ENCODE peak calls at places on chromosomes 7 and 10, in five cellular contexts. N is breast epithelium, K is endothelial cell of umbilical vein, G is HepG2, X is suprapubic skin. L is an unnamed sample.

GRCh38 chr10:115947104-115947503 is 325.9 kb downstream of the GFRA1 start:
- DNase-seq in N (no peak), K (no peak), G (no peak), X (no peak), L (no peak)

GRCh38 chr10:106348933-106349332 is 815.6 kb downstream of the SORCS1 start:
- DNase-seq in N (no peak), K (no peak), G (no peak), X (no peak), L (no peak)

GRCh38 chr10:46253076-46254006 is 33.5 kb upstream of the ANTXRL start:
- DNase-seq in N (peak; percentile 43), K (no peak), G (no peak), X (peak; percentile 76), L (no peak)

GRCh38 chr7:99994819-99995218 is 19.0 kb upstream of the AZGP1 start:
- DNase-seq in N (no peak), K (no peak), G (no peak), X (no peak), L (no peak)

GRCh38 chr10:51748959-51749358 is 49.6 kb upstream of the CSTF2T start:
- DNase-seq in N (no peak), K (no peak), G (no peak), X (no peak), L (no peak)

GRCh38 chr10:95881316-95881715 is 26.5 kb upstream of the CC2D2B start:
- DNase-seq in N (no peak), K (no peak), G (no peak), X (no peak), L (no peak)

GRCh38 chr7:49297958-49298357 is 373.6 kb downstream of the CDC14C start:
- DNase-seq in N (no peak), K (no peak), G (no peak), X (no peak), L (no peak)

GRCh38 chr10:79507436-79508167 is 4.7 kb upstream of the EIF5AL1 start:
- DNase-seq in N (no peak), K (no peak), G (no peak), X (no peak), L (no peak)

GRCh38 chr10:12556057-12556456 is 206.7 kb downstream of the CAMK1D start:
- DNase-seq in N (no peak), K (no peak), G (no peak), X (no peak), L (no peak)

GRCh38 chr7:1804310-1804709 is 134.2 kb downstream of the ELFN1 start:
- DNase-seq in N (no peak), K (no peak), G (no peak), X (peak; percentile 44), L (no peak)

GRCh38 chr7:17325364-17325763 is 26.9 kb downstream of the AHR start:
- DNase-seq in N (no peak), K (no peak), G (no peak), X (no peak), L (no peak)

GRCh38 chr7:52498319-52498718 is 537.1 kb upstream of the POM121L12 start:
- DNase-seq in N (no peak), K (peak; percentile 38), G (no peak), X (no peak), L (no peak)

GRCh38 chr7:45181991-45182855 is 24.6 kb downstream of the RAMP3 start:
- DNase-seq in N (peak; percentile 27), K (no peak), G (no peak), X (peak; percentile 70), L (no peak)

GRCh38 chr10:30812018-30812851 is 182.7 kb upstream of the LYZL2 start:
- DNase-seq in N (no peak), K (peak; percentile 96), G (no peak), X (no peak), L (no peak)

GRCh38 chr7:121873795-121874194 is 834 bp downstream of the PTPRZ1 start:
- DNase-seq in N (no peak), K (peak; percentile 19), G (no peak), X (no peak), L (no peak)

GRCh38 chr7:148722340-148723165 is 23.9 kb downstream of the CUL1 start:
- DNase-seq in N (no peak), K (peak; percentile 8), G (peak; percentile 72), X (no peak), L (no peak)

GRCh38 chr10:100362570-100363496 is 15.8 kb downstream of the SCD start:
- DNase-seq in N (no peak), K (no peak), G (peak; percentile 25), X (no peak), L (no peak)

GRCh38 chr10:103333934-103334520 is 16.9 kb downstream of the PCGF6 start:
- DNase-seq in N (no peak), K (peak; percentile 33), G (peak; percentile 10), X (no peak), L (no peak)

GRCh38 chr10:49512121-49512809 is 26.7 kb downstream of the ERCC6 start:
- DNase-seq in N (no peak), K (peak; percentile 26), G (peak; percentile 16), X (no peak), L (no peak)

GRCh38 chr10:83915801-83916200 is 223.5 kb upstream of the GHITM start:
- DNase-seq in N (no peak), K (no peak), G (peak; percentile 21), X (no peak), L (no peak)

GRCh38 chr10:127069436-127069835 is 127.0 kb downstream of the INSYN2A start:
- DNase-seq in N (no peak), K (no peak), G (no peak), X (no peak), L (no peak)

GRCh38 chr7:101581891-101582290 is 47.2 kb downstream of the MYL10 start:
- DNase-seq in N (no peak), K (no peak), G (no peak), X (peak; percentile 53), L (no peak)

GRCh38 chr10:72261323-72262018 is 12.3 kb upstream of the DDIT4 start:
- DNase-seq in N (no peak), K (peak; percentile 22), G (no peak), X (no peak), L (no peak)

GRCh38 chr7:51255536-51256243 is 60.9 kb downstream of the COBL start:
- DNase-seq in N (no peak), K (no peak), G (no peak), X (no peak), L (no peak)

GRCh38 chr10:69901623-69902505 is 100.2 kb downstream of the COL13A1 start:
- DNase-seq in N (no peak), K (peak; percentile 71), G (peak; percentile 50), X (no peak), L (no peak)

GRCh38 chr7:151013728-151014497 is 10.4 kb downstream of the ATG9B start:
- DNase-seq in N (peak; percentile 72), K (no peak), G (no peak), X (peak; percentile 88), L (no peak)
- TF ChIP-seq POLR2AphosphoS5 in N (no peak), K (no peak), G (no peak), X (no peak), L (no peak)

DNA sequence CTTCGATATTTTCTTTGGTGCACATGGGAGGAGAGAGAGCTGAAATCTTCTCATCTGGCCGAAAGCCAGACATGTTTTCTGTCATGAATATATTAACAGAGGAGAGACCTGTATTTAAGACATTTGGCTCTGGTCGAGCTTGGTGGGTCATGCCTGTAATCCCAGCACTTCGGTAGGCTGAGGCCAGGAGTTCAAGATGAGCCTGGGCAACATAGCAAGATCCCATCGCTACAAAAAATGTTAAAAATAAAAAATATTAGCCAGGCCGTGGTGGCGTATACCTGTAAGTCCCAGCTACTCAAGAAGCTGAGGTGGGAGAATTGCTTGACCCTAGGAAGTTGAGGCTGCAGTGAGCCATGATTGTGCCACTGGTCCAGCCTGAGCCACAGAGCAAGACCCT is 21.9 kb upstream of the GATA3 start:
- DNase-seq in N (no peak), K (no peak), G (no peak), X (no peak), L (no peak)
- H3K4me3 ChIP-seq in N (no peak overlapping the region), K (no peak overlapping the region), G (no peak overlapping the region), X (no peak overlapping the region), L (no peak overlapping the region)

GRCh38 chr10:88991161-88991899 is 732 bp downstream of the FAS start:
- DNase-seq in N (peak; percentile 55), K (peak; percentile 63), G (peak; percentile 54), X (peak; percentile 81), L (no peak)

GRCh38 chr10:88991900-88992237 is 1.3 kb downstream of the FAS start:
- DNase-seq in N (no peak), K (no peak), G (no peak), X (no peak), L (no peak)

GRCh38 chr10:88995156-88995876 is 4.7 kb downstream of the FAS start:
- DNase-seq in N (no peak), K (no peak), G (no peak), X (no peak), L (no peak)

GRCh38 chr10:88994034-88994433 is 3.4 kb downstream of the FAS start:
- DNase-seq in N (no peak), K (no peak), G (no peak), X (no peak), L (no peak)

DNA sequence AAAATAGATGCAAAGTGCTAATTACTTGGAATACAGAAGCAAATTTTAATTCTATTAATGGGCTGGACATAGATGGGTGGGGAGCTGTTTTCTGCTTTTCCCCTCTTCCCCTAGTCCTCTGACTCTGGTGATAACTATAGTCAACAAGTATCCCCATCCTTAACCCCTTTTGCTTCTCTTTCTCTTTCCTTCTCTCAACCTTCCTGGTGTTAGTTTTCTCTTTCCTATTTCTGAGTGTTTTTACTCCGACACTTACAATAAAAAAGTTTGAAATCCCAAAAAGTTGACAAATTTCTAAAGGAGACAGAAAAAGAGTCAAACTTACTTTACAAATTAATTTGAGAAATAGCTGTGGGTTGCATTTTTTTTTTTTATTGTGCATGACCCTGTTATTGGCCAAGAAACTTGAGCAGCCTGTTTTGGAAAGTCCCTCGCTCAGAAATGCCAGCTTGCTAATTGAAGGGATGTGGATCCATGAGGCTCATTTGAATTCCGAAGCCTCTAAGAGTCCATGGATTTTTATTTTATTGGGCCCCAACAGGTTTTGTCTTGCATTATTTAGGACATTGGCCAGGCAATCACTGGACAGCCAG is 2.4 kb downstream of the FAS start:
- DNase-seq in N (no peak), K (no peak), G (no peak), X (no peak), L (no peak)
- TF ChIP-seq POLR2AphosphoS5 in N (no peak), K (no peak), G (no peak), X (no peak), L (no peak)

DNA sequence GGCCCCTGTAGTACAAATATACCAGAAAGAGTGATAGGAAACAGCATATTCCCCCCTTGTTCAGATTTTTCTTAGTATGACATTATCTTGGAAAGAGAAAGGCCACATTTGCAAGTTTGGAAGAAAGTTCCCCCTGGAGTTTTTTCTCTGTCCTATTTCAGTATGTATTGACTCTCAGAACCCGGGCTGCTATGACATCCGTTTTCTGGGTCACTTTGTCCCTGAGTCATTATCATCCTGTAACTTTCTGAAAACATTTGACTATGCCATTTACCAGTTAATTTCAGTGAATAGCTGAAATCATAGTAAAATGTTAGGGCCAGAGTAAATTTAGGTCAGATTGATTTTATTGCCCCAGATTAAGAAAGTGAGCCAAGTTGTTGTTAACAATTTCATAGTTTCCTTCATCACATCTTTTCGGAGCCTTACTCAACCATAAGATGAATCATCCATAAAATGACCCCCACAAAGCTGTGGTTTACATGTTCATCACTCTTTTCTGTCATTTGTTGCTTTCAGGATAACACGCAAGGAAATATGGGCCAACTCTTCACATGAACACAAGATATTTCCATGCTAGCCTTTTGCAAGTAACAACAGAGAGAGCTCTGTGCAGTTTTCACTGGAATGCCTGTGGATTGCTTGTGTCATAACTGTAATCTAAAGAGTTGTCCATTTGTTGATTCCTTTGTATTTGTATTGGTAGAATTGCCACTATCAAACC is 3.8 kb upstream of the MACC1 start:
- DNase-seq in N (no peak), K (no peak), G (no peak), X (no peak), L (no peak)
- H3K4me3 ChIP-seq in N (no peak overlapping the region), K (no peak overlapping the region), G (no peak overlapping the region), X (no peak overlapping the region), L (no peak overlapping the region)

L was measured in SK-N-MC.